ENCODE peak calls at places on chromosomes 16 and 17, in seven cellular contexts. V is endothelial cell of umbilical vein, G is cardiac muscle cell, U is neural progenitor cell, D is iPS DF 6.9, Q is thoracic aorta, X is mesenchymal stem cell. K is an unnamed sample.

GRCh38 chr17:73973881-73974409 is 229.5 kb upstream of the RPL38 start:
- DNase-seq in V (no peak), G (peak; percentile 42), U (no peak), D (no peak), Q (no peak), X (no peak), K (no peak)

GRCh38 chr16:4846503-4846900 is 586 bp downstream of the GLYR1 start:
- DNase-seq in V (peak; percentile 77), G (peak; percentile 44), U (peak; percentile 72), D (no peak), Q (no peak), X (peak; percentile 90), K (peak; percentile 73)

GRCh38 chr17:33021731-33022408 is 30.2 kb downstream of the SPACA3 start:
- DNase-seq in V (no peak), G (peak; percentile 21), U (peak; percentile 16), D (no peak), Q (no peak), X (no peak), K (no peak)

GRCh38 chr17:32323784-32324590 is 18.0 kb downstream of the C17orf75 start:
- DNase-seq in V (peak; percentile 16), G (no peak), U (peak; percentile 60), D (no peak), Q (no peak), X (peak; percentile 51), K (no peak)

GRCh38 chr16:69796285-69797118 is 34.4 kb downstream of the WWP2 start:
- DNase-seq in V (peak; percentile 71), G (peak; percentile 81), U (peak; percentile 80), D (peak; percentile 55), Q (no peak), X (peak; percentile 66), K (no peak)

GRCh38 chr16:27232061-27232841 is 28.9 kb downstream of the KDM8 start:
- DNase-seq in V (no peak), G (no peak), U (no peak), D (no peak), Q (no peak), X (no peak), K (peak; percentile 50)

GRCh38 chr17:80264048-80264792 is 3.6 kb downstream of the RNF213 start:
- DNase-seq in V (no peak), G (no peak), U (no peak), D (no peak), Q (no peak), X (no peak), K (peak; percentile 65)

GRCh38 chr16:57143125-57143965 is 42.5 kb downstream of the PSME3IP1 start:
- DNase-seq in V (no peak), G (no peak), U (no peak), D (no peak), Q (no peak), X (no peak), K (no peak)

GRCh38 chr16:7716924-7717323 is 384.3 kb downstream of the RBFOX1 start:
- DNase-seq in V (no peak), G (no peak), U (no peak), D (no peak), Q (no peak), X (no peak), K (no peak)

GRCh38 chr16:57167951-57168350 is 17.9 kb downstream of the PSME3IP1 start:
- DNase-seq in V (peak; percentile 83), G (peak; percentile 85), U (peak; percentile 64), D (no peak), Q (no peak), X (peak; percentile 78), K (no peak)

GRCh38 chr17:2532146-2532720 is 20.5 kb upstream of the METTL16 start:
- DNase-seq in V (no peak), G (no peak), U (no peak), D (no peak), Q (no peak), X (no peak), K (no peak)

GRCh38 chr17:59506907-59507726 is 58.3 kb upstream of the DHX40 start:
- DNase-seq in V (peak; percentile 8), G (peak; percentile 19), U (no peak), D (no peak), Q (no peak), X (peak; percentile 66), K (no peak)

GRCh38 chr16:22007509-22008214 is at the start of gene MOSMO:
- DNase-seq in V (peak; percentile 72), G (peak; percentile 70), U (peak; percentile 83), D (no peak), Q (no peak), X (peak; percentile 78), K (peak; percentile 82)

GRCh38 chr17:80724723-80725388 is 180.2 kb downstream of the RPTOR start:
- DNase-seq in V (no peak), G (peak; percentile 79), U (no peak), D (no peak), Q (no peak), X (peak; percentile 83), K (no peak)

GRCh38 chr17:10649602-10650001 is 7.5 kb downstream of the MYH3 start:
- DNase-seq in V (no peak), G (no peak), U (no peak), D (no peak), Q (no peak), X (no peak), K (no peak)

GRCh38 chr17:2926019-2926650 is 129.9 kb downstream of the RAP1GAP2 start:
- DNase-seq in V (no peak), G (no peak), U (no peak), D (no peak), Q (no peak), X (no peak), K (no peak)

GRCh38 chr17:66507103-66507923 is 204.9 kb downstream of the PRKCA start:
- DNase-seq in V (peak; percentile 69), G (peak; percentile 79), U (no peak), D (no peak), Q (peak; percentile 6), X (peak; percentile 72), K (no peak)

GRCh38 chr16:28010671-28011070 is 52.8 kb downstream of the GSG1L start:
- DNase-seq in V (no peak), G (peak; percentile 50), U (no peak), D (no peak), Q (no peak), X (no peak), K (no peak)

GRCh38 chr16:22307838-22308237 is 10.6 kb downstream of the POLR3E start:
- DNase-seq in V (no peak), G (no peak), U (no peak), D (no peak), Q (no peak), X (no peak), K (no peak)

GRCh38 chr17:45907720-45908395 is 13.5 kb downstream of the MAPT start:
- DNase-seq in V (no peak), G (no peak), U (no peak), D (no peak), Q (no peak), X (no peak), K (no peak)

GRCh38 chr17:82301300-82301915 is 16.0 kb downstream of the CD7 start:
- DNase-seq in V (no peak), G (no peak), U (no peak), D (no peak), Q (no peak), X (no peak), K (no peak)

GRCh38 chr16:30774367-30775130 is 12.4 kb downstream of the RNF40 start:
- DNase-seq in V (no peak), G (no peak), U (peak; percentile 21), D (no peak), Q (no peak), X (no peak), K (no peak)

GRCh38 chr16:85092851-85093250 is 19.4 kb downstream of the CIBAR2 start:
- DNase-seq in V (no peak), G (no peak), U (no peak), D (no peak), Q (no peak), X (no peak), K (no peak)

DNA sequence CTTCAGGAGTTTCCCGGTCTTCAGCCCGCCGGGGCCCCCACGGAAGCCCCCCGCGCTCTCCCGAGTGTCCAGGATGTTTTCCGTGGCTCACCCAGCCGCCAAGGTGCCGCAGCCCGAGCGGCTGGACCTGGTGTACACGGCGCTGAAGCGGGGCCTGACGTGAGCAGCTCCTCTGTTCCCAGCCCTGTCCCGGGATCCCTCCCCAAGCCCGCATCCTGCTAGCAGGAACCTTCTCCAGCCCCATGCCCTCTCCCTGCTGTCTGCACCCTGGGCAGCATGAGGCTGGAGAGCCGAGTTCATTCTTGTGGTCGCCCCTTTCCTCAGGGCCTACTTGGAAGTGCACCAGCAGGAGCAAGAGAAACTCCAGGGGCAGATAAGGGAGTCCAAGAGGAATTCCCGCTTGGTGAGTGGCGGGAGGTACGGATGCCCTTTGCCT is 10.1 kb downstream of the RIPOR1 start:
- DNase-seq in V (peak; percentile 46), G (peak; percentile 90), U (peak; percentile 20), D (no peak), Q (no peak), X (peak; percentile 77), K (no peak)
- H3K4me3 ChIP-seq in V (peak overlapping the region; percentile 36), G (peak overlapping the region; percentile 42), U (peak overlapping the region; percentile 73), D (peak overlapping the region; percentile 47), Q (peak overlapping the region; percentile 90), X (no peak overlapping the region), K (peak overlapping the region; percentile 83)

GRCh38 chr17:39660397-39661043 is 4.6 kb upstream of the TCAP start:
- DNase-seq in V (no peak), G (no peak), U (no peak), D (no peak), Q (no peak), X (no peak), K (no peak)
- H3K27me3 ChIP-seq in V (no peaks in the 10 kb centered on the region), G (no peaks in the 10 kb centered on the region), U (peaks cover 8% of the 10 kb centered on the region), D (no peaks in the 10 kb centered on the region), Q (no peaks in the 10 kb centered on the region), X (no peaks in the 10 kb centered on the region), K (no peaks in the 10 kb centered on the region)

DNA sequence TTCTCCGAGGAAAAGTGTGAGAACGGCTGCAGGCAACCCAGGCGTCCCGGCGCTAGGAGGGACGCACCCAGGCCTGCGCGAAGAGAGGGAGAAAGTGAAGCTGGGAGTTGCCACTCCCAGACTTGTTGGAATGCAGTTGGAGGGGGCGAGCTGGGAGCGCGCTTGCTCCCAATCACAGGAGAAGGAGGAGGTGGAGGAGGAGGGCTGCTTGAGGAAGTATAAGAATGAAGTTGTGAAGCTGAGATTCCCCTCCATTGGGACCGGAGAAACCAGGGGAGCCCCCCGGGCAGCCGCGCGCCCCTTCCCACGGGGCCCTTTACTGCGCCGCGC is at the start of gene ERBB2:
- DNase-seq in V (peak; percentile 57), G (peak; percentile 82), U (peak; percentile 85), D (no peak), Q (no peak), X (peak; percentile 75), K (peak; percentile 79)
- H3K27ac ChIP-seq in V (no peak within 1 kb of the TSS), G (peak within 1 kb of the TSS; percentile 93), U (peak within 1 kb of the TSS; percentile 26), D (no peak within 1 kb of the TSS), Q (peak within 1 kb of the TSS; percentile 92), X (peak within 1 kb of the TSS; percentile 20), K (peak within 1 kb of the TSS; percentile 88)

DNA sequence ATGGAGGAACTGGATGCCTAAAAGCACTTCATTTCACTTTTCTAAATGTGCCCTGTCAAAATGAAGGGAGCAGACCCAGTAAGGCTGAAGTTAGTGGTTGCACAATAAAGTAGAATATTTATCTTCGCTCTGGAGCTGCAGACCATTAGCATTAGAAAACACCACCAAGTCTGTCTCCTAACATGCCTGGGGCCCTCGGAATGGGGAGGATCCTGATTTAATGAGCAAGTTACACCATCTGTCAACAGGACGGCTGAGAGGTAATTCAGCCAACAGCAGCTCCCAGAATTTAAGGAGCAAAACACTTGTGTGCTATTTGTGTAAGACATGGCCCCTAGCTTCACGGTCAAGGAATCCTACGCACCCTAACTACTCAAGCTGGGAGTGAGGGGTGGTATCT is 22.3 kb downstream of the CA10 start:
- DNase-seq in V (no peak), G (no peak), U (no peak), D (no peak), Q (no peak), X (no peak), K (no peak)
- H3K4me3 ChIP-seq in V (no peak overlapping the region), G (no peak overlapping the region), U (no peak overlapping the region), D (no peak overlapping the region), Q (no peak overlapping the region), X (no peak overlapping the region), K (no peak overlapping the region)